ENCODE peak calls at places on chromosomes 5 and 9, in seven cellular contexts. C is lung, N is pancreas, L is aorta, S is AG04450, Y is uterus, P is OCI-LY7. I is an unnamed sample. For H3K9me3, the result is how much of the 10 kb centered on the place peaks cover.

GRCh38 chr9:29160763-29161353 is 1587.6 kb upstream of the C9orf72 start:
- DNase-seq in C (no peak), N (no peak), L (no peak), S (no peak), Y (no peak), P (no peak), I (no peak)

GRCh38 chr5:54049144-54049543 is 261.2 kb downstream of the ARL15 start:
- DNase-seq in C (no peak), N (no peak), L (no peak), S (no peak), Y (no peak), P (no peak), I (no peak)

GRCh38 chr5:137705106-137705505 is 30.8 kb downstream of the KLHL3 start:
- DNase-seq in C (no peak), N (no peak), L (no peak), S (no peak), Y (no peak), P (no peak), I (no peak)

GRCh38 chr9:69420611-69421270 is 95.7 kb downstream of the ENTREP1 start:
- DNase-seq in C (no peak), N (no peak), L (no peak), S (no peak), Y (no peak), P (no peak), I (no peak)

GRCh38 chr5:115559524-115559923 is 14.9 kb upstream of the FEM1C start:
- DNase-seq in C (no peak), N (no peak), L (no peak), S (no peak), Y (no peak), P (no peak), I (no peak)

GRCh38 chr5:95332179-95332578 is 47.3 kb upstream of the MCTP1 start:
- DNase-seq in C (no peak), N (no peak), L (no peak), S (no peak), Y (no peak), P (no peak), I (no peak)

GRCh38 chr9:134193912-134194535 is 29.7 kb upstream of the RNU6ATAC start:
- DNase-seq in C (no peak), N (no peak), L (peak), S (no peak), Y (no peak), P (no peak), I (no peak)

GRCh38 chr5:134948929-134949328 is 18.8 kb upstream of the CATSPER3 start:
- DNase-seq in C (no peak), N (no peak), L (peak), S (no peak), Y (peak), P (no peak), I (no peak)

GRCh38 chr5:172564187-172564586 is 76.9 kb upstream of the NEURL1B start:
- DNase-seq in C (peak), N (peak), L (no peak), S (no peak), Y (no peak), P (no peak), I (no peak)

GRCh38 chr5:6596388-6596787 is 36.5 kb downstream of the NSUN2 start:
- DNase-seq in C (no peak), N (no peak), L (no peak), S (no peak), Y (no peak), P (no peak), I (no peak)

GRCh38 chr5:154220625-154221024 is 30.1 kb downstream of the GALNT10 start:
- DNase-seq in C (no peak), N (no peak), L (no peak), S (no peak), Y (no peak), P (no peak), I (no peak)

GRCh38 chr5:111635151-111635945 is 121.6 kb downstream of the NREP start:
- DNase-seq in C (no peak), N (no peak), L (no peak), S (no peak), Y (no peak), P (no peak), I (no peak)

GRCh38 chr5:36607114-36607561 is 732 bp downstream of the SLC1A3 start:
- DNase-seq in C (no peak), N (no peak), L (no peak), S (no peak), Y (no peak), P (no peak), I (no peak)

GRCh38 chr9:131169567-131169966 is 44.2 kb downstream of the NUP214 start:
- DNase-seq in C (no peak), N (no peak), L (no peak), S (no peak), Y (no peak), P (no peak), I (no peak)

GRCh38 chr9:137502008-137502913 is 43.1 kb upstream of the NSMF start:
- DNase-seq in C (no peak), N (no peak), L (no peak), S (no peak), Y (no peak), P (no peak), I (peak)

GRCh38 chr5:81749562-81750307 is 1.2 kb downstream of the SSBP2 start:
- DNase-seq in C (peak), N (peak), L (peak), S (no peak), Y (peak), P (peak), I (peak)

GRCh38 chr5:87769137-87769536 is 356.4 kb upstream of the CCNH start:
- DNase-seq in C (no peak), N (no peak), L (no peak), S (no peak), Y (no peak), P (no peak), I (no peak)

GRCh38 chr9:31807574-31808256 is 576.7 kb upstream of the ACO1 start:
- DNase-seq in C (no peak), N (no peak), L (no peak), S (no peak), Y (no peak), P (no peak), I (no peak)

GRCh38 chr5:118605761-118606160 is 382.6 kb downstream of the DTWD2 start:
- DNase-seq in C (no peak), N (no peak), L (no peak), S (no peak), Y (no peak), P (no peak), I (no peak)

GRCh38 chr9:21996438-21996837 is 1.8 kb downstream of the CDKN2B-AS1 start:
- DNase-seq in C (no peak), N (no peak), L (no peak), S (no peak), Y (no peak), P (no peak), I (no peak)

GRCh38 chr5:14268236-14268701 is 125.1 kb downstream of the TRIO start:
- DNase-seq in C (no peak), N (no peak), L (no peak), S (no peak), Y (no peak), P (no peak), I (no peak)

GRCh38 chr9:133943036-133943780 is 48.9 kb downstream of the VAV2 start:
- DNase-seq in C (no peak), N (peak), L (peak), S (no peak), Y (no peak), P (no peak), I (no peak)

GRCh38 chr5:4639959-4640358 is 500.2 kb upstream of the ADAMTS16 start:
- DNase-seq in C (no peak), N (no peak), L (no peak), S (no peak), Y (no peak), P (no peak), I (no peak)

GRCh38 chr9:134494905-134495304 is 146.7 kb upstream of the COL5A1 start:
- DNase-seq in C (no peak), N (no peak), L (peak), S (no peak), Y (no peak), P (no peak), I (no peak)

GRCh38 chr5:133878236-133878555 is 90.2 kb downstream of the C5orf15 start:
- DNase-seq in C (no peak), N (no peak), L (no peak), S (no peak), Y (no peak), P (no peak), I (no peak)

GRCh38 chr5:128498844-128499455 is 39.1 kb downstream of the FBN2 start:
- DNase-seq in C (no peak), N (no peak), L (no peak), S (peak), Y (no peak), P (peak), I (no peak)

GRCh38 chr5:112995764-112996618 is 19.4 kb downstream of the DCP2 start:
- DNase-seq in C (peak), N (peak), L (peak), S (peak), Y (peak), P (peak), I (peak)

GRCh38 chr9:132609829-132610228 is 27.4 kb downstream of the BARHL1 start:
- DNase-seq in C (no peak), N (no peak), L (no peak), S (peak), Y (no peak), P (no peak), I (no peak)

GRCh38 chr5:174798411-174798930 is 74.1 kb downstream of the MSX2 start:
- DNase-seq in C (no peak), N (no peak), L (no peak), S (no peak), Y (no peak), P (no peak), I (no peak)

GRCh38 chr5:1806199-1806598 is 5.0 kb downstream of the NDUFS6 start:
- DNase-seq in C (no peak), N (no peak), L (peak), S (no peak), Y (no peak), P (no peak), I (no peak)

GRCh38 chr5:9930156-9930555 is 300.0 kb upstream of the TAS2R1 start:
- DNase-seq in C (no peak), N (no peak), L (no peak), S (no peak), Y (no peak), P (no peak), I (no peak)

GRCh38 chr5:151253604-151253948 is 591 bp downstream of the GM2A start:
- DNase-seq in C (no peak), N (no peak), L (no peak), S (no peak), Y (no peak), P (no peak), I (no peak)

GRCh38 chr9:113650207-113651131 is 186.9 kb downstream of the RGS3 start:
- DNase-seq in C (no peak), N (no peak), L (no peak), S (no peak), Y (no peak), P (no peak), I (no peak)

GRCh38 chr9:132241840-132242620 is 80.2 kb downstream of the NTNG2 start:
- DNase-seq in C (no peak), N (peak), L (peak), S (no peak), Y (peak), P (peak), I (peak)

GRCh38 chr5:148898413-148899075 is 72.1 kb downstream of the ADRB2 start:
- DNase-seq in C (no peak), N (no peak), L (no peak), S (no peak), Y (no peak), P (no peak), I (no peak)

GRCh38 chr5:153148624-153148976 is 341.9 kb upstream of the GRIA1 start:
- DNase-seq in C (no peak), N (no peak), L (no peak), S (no peak), Y (no peak), P (no peak), I (no peak)

GRCh38 chr9:134375430-134376385 is 49.5 kb downstream of the RXRA start:
- DNase-seq in C (no peak), N (peak), L (no peak), S (no peak), Y (peak), P (no peak), I (no peak)

DNA sequence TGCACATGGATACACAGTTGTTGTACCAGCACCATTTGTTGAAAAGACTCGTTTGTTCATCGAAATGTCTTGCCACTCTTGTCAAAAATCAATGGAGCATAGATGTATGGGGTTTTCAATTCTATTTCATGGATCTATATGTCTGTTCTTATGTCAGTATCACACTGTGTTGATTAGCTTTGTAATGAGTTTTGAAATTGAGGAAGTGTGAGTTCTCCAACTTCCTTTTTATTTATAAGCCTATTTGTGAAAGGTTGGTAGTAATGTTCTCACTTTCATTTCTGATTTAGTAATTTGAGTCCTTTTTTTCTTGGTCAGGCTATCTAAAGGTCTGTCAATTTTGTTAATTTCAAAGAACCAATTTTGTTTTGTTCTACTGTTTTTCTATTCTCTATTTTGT is 26.1 kb downstream of the ZNF510 start:
- DNase-seq in C (no peak), N (no peak), L (no peak), S (no peak), Y (no peak), P (peak), I (no peak)
- H3K9me3 ChIP-seq in C (under half), N (under half), L (under half), S (under half), Y (half or more), P (under half), I (under half)

DNA sequence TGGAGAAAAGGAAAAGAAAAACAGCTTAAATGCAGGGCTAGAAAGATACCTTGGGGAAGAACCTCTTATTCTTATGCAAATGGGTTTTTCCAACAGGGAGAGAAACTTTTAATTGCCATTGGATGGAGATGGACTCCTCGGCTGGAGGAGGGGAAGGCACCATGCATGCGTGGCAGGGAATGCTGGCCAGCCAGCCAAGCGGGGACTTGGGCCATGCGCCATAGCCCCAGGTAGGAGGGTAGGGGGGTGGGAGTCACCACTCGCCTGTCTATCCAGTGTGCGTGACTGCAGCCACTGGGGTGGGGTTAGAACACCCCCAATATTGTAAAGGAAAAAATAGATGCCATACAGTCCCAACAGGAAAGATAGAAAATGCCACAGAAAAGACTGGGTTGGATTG is 119.9 kb upstream of the ELAVL2 start:
- DNase-seq in C (no peak), N (no peak), L (no peak), S (no peak), Y (no peak), P (no peak), I (no peak)
- H3K9me3 ChIP-seq in C (under half), N (under half), L (under half), S (under half), Y (under half), P (under half), I (under half)

DNA sequence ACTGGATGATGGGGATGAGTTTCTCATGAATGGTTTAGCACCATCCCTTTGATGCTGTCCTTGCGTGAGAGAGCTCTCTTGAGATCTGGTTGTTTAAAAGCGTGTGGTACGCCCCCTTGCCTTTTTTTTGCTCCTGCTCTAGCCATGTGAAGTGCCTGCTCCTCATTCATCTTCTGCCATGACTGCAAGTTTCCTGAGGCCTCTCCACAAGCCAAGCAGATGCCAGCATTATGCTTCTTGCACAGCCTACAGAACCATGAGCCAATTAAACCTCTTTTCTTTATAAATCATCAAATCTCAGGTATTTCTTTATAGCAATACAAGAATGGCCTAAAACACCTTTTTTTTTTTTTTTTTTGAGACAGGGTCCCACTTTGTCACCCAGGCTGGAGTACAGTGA is 32.8 kb downstream of the FNIP1 start:
- DNase-seq in C (no peak), N (no peak), L (no peak), S (no peak), Y (no peak), P (no peak), I (no peak)
- H3K9me3 ChIP-seq in C (under half), N (under half), L (under half), S (under half), Y (under half), P (under half), I (under half)

DNA sequence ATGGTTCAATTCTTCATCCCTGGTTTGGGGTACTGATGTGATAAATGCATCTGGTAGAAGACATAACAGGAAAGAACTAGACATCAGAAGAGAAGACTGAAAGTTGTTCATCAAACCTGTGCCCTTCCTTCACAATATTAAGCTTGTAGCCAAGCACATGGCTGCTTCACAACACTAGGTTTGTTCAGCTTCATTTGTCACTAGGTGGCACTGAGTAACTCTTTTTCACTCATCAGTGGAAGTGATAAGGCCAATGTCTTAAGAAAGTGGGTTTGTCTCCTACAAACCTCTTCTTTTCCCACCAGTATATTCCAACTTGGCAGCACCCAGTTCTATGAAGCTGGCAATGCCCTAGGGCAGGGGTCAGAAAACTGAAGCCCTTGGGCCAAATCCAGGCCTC is 26.9 kb downstream of the ZNF484 start:
- DNase-seq in C (no peak), N (no peak), L (no peak), S (no peak), Y (no peak), P (peak), I (no peak)
- H3K9me3 ChIP-seq in C (under half), N (under half), L (under half), S (under half), Y (under half), P (under half), I (under half)

I was measured in T-helper 17 cell.